ENCODE peak calls at places on chromosomes 1 and 21, in five cellular contexts. J, Y, C, O and X are unnamed samples. For H3K9me3, the result is how much of the 10 kb centered on the place peaks cover.

GRCh38 chr1:37945743-37946702 is 830 bp downstream of the INPP5B start:
- DNase-seq in J (peak), Y (no peak), C (no peak), O (no peak), X (no peak)

GRCh38 chr1:66315675-66316074 is 218.3 kb upstream of the SGIP1 start:
- DNase-seq in J (peak), Y (no peak), C (no peak), O (no peak), X (no peak)

GRCh38 chr1:198788561-198789064 is 149.8 kb downstream of the PTPRC start:
- DNase-seq in J (peak), Y (peak), C (peak), O (no peak), X (no peak)

GRCh38 chr1:205237526-205238484 is 10.1 kb downstream of the TMCC2 start:
- DNase-seq in J (no peak), Y (no peak), C (no peak), O (no peak), X (no peak)

GRCh38 chr1:11526071-11526895 is 47.3 kb downstream of the DISP3 start:
- DNase-seq in J (no peak), Y (no peak), C (no peak), O (no peak), X (no peak)

GRCh38 chr1:55051169-55051568 is 11.8 kb downstream of the PCSK9 start:
- DNase-seq in J (no peak), Y (no peak), C (no peak), O (no peak), X (no peak)

GRCh38 chr1:6438047-6438525 is 13.5 kb downstream of the ESPN start:
- DNase-seq in J (peak), Y (peak), C (peak), O (peak), X (peak)

GRCh38 chr1:97925161-97925560 is 4.3 kb upstream of the DPYD start:
- DNase-seq in J (no peak), Y (no peak), C (no peak), O (no peak), X (no peak)

GRCh38 chr1:114345930-114346479 is 165.0 kb downstream of the TRIM33 start:
- DNase-seq in J (peak), Y (peak), C (no peak), O (no peak), X (no peak)

GRCh38 chr21:43754948-43755781 is 20.9 kb downstream of the CSTB start:
- DNase-seq in J (no peak), Y (peak), C (no peak), O (no peak), X (no peak)

GRCh38 chr1:35032384-35032739 is 617 bp upstream of the ZMYM6 start:
- DNase-seq in J (no peak), Y (no peak), C (no peak), O (no peak), X (no peak)

GRCh38 chr1:171107257-171107940 is 16.7 kb downstream of the FMO3 start:
- DNase-seq in J (no peak), Y (no peak), C (no peak), O (no peak), X (no peak)

GRCh38 chr1:28755701-28756100 is 19.0 kb downstream of the YTHDF2 start:
- DNase-seq in J (no peak), Y (no peak), C (no peak), O (no peak), X (no peak)

GRCh38 chr1:91685994-91686393 is 185.3 kb downstream of the CDC7 start:
- DNase-seq in J (no peak), Y (no peak), C (no peak), O (no peak), X (no peak)

GRCh38 chr1:46812996-46813857 is 14.4 kb downstream of the CYP4B1 start:
- DNase-seq in J (no peak), Y (no peak), C (no peak), O (no peak), X (no peak)

GRCh38 chr1:245500546-245500945 is 345.8 kb downstream of the KIF26B start:
- DNase-seq in J (no peak), Y (no peak), C (no peak), O (no peak), X (no peak)

GRCh38 chr1:17671314-17671705 is 83.8 kb upstream of the ACTL8 start:
- DNase-seq in J (no peak), Y (no peak), C (no peak), O (no peak), X (no peak)

GRCh38 chr1:239922778-239923522 is 168.7 kb upstream of the FMN2 start:
- DNase-seq in J (no peak), Y (no peak), C (no peak), O (no peak), X (no peak)

GRCh38 chr21:21165063-21165645 is 166.9 kb downstream of the NCAM2 start:
- DNase-seq in J (no peak), Y (peak), C (no peak), O (no peak), X (no peak)

GRCh38 chr1:30284728-30285460 is 438.5 kb downstream of the MATN1 start:
- DNase-seq in J (no peak), Y (no peak), C (no peak), O (no peak), X (no peak)

GRCh38 chr1:64199154-64199553 is 4.3 kb upstream of the UBE2U start:
- DNase-seq in J (no peak), Y (no peak), C (no peak), O (no peak), X (no peak)

GRCh38 chr1:247037483-247038320 is 29.8 kb upstream of the ZNF695 start:
- DNase-seq in J (no peak), Y (no peak), C (no peak), O (no peak), X (no peak)
- H3K9me3 ChIP-seq in J (half or more), Y (under half), C (under half), O (half or more), X (under half)

GRCh38 chr1:206568779-206569352 is 43.4 kb downstream of the EIF2D start:
- DNase-seq in J (no peak), Y (no peak), C (no peak), O (no peak), X (no peak)

GRCh38 chr1:206566976-206567375 is 45.3 kb downstream of the EIF2D start:
- DNase-seq in J (no peak), Y (no peak), C (no peak), O (no peak), X (no peak)

GRCh38 chr1:206568256-206568655 is 44.0 kb downstream of the EIF2D start:
- DNase-seq in J (no peak), Y (no peak), C (peak), O (no peak), X (no peak)

GRCh38 chr1:206563367-206563953 is 48.8 kb downstream of the EIF2D start:
- DNase-seq in J (no peak), Y (no peak), C (no peak), O (no peak), X (no peak)

GRCh38 chr1:206565973-206566372 is 46.3 kb downstream of the EIF2D start:
- DNase-seq in J (no peak), Y (no peak), C (no peak), O (no peak), X (no peak)
- H3K9me3 ChIP-seq in J (under half), Y (under half), C (under half), O (under half), X (under half)

DNA sequence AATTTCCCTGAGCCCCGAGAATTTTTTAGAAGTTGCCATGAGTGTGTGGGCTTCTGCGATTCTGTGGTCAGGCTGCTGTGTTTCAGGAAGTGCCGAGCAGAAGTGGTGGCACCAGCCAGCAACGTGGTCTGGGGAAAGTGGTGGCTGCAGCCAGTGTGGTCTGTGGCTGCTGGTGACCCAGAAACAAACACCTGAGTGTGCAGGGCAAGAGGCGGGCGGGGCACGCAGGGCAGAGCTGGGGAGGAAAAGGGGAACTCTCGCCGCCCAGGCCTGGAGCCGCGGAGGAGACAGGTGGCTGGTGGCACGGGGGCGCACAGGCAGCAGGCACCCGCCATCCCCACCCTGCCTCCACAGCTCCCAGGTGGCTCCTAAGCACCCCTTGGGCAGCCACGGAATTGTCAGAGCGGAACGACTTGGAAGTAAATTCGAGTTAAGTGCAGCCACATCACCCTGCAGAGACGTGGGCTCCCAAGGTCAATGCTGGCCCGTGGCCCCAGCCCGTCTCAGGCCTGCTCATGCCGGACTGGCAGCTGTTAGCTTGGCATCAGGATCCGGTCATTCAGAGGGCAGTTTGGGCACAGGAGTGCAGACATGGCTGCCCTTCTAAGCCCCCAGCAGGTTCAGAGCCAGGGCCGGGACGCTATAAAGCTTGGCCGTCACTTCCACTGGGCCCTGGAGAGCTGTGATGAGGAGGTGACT is 25.1 kb downstream of the PRDM16 start:
- DNase-seq in J (no peak), Y (no peak), C (no peak), O (no peak), X (no peak)
- H3K9me3 ChIP-seq in J (under half), Y (under half), C (under half), O (under half), X (under half)

GRCh38 chr1:152367436-152367835 is 7.6 kb upstream of the FLG2 start:
- DNase-seq in J (no peak), Y (no peak), C (no peak), O (no peak), X (no peak)
- H3K9me3 ChIP-seq in J (under half), Y (under half), C (under half), O (under half), X (under half)

DNA sequence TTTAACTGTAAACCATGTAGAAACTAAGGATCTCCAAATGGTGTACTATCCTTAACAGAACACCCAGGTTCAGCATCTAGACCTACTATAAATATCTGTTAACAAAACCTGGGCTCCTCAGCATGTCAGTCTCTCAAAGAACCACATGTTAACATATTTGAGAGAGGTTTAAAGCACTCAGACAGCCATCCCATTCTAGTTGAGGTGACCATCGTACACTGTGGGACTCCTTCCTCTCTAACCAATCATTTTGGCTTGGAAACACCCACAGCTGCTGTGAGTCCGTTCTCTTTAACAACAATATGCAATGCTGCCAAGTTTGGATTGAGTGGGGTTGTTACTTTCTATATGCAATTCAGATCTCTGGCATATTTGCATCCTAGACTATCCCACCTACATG is 105.8 kb downstream of the MRPL39 start:
- DNase-seq in J (no peak), Y (no peak), C (no peak), O (no peak), X (no peak)
- H3K9me3 ChIP-seq in J (under half), Y (under half), C (under half), O (under half), X (under half)

DNA sequence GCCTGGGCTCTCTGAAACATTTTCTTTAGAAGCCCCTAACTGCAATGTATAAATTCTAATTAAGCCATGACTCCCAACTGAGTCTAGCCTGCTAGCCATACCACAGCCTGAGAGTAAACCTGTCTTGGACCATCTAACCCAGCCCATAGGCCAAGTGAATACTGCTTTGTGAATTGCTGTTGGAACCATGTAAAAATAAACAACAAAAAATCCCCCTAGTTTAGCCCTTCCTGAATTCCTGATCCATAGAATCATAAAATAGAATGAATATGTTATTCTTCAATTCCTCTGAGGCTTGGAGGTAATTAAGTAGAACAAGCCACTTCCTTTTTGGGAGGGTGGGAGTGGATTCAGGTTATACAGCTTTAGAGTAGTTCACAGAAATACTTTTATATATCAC is 1496.4 kb downstream of the MRPL39 start:
- DNase-seq in J (no peak), Y (no peak), C (no peak), O (no peak), X (no peak)
- H3K9me3 ChIP-seq in J (under half), Y (under half), C (under half), O (under half), X (under half)

DNA sequence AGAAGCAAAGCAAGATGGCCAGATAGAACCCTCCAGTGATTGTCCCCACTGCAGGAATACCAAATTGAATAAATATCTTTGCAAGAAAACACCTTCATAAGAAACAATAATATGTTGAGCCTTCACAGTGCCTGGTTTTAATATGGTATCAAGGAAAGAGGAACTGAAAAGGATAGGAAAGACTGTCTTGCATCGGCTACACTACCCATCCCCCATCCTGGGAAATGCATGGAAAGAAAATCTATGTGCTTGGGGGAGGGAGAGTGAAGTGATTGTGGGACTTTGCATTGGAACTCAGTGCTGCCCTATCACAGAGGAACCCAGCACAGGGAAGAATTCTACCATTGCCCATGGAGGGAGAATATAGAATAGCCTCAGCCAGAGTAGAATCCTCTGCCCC is 28.6 kb upstream of the AK5 start:
- DNase-seq in J (no peak), Y (no peak), C (no peak), O (no peak), X (no peak)
- H3K9me3 ChIP-seq in J (under half), Y (under half), C (under half), O (under half), X (under half)

DNA sequence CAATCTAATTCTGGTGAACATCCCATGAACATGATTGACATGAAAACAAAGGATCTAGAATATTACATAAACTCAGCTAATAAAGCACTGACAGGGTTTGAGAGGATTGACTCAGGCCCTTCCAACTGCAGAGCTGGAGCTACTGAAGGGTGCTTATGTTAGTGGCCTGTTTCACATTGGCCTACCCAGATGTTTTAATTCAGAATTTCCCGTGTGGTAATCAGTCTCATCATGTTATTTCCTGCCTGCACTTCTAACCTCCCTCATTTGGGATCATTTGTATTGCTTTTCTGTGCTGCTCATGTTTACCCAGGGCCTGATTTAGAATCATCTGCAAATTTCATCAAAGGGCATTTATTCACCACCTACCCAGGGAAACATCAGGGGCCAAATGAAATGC is 270.3 kb downstream of the PLPP3 start:
- DNase-seq in J (no peak), Y (no peak), C (no peak), O (no peak), X (no peak)
- H3K9me3 ChIP-seq in J (under half), Y (under half), C (under half), O (under half), X (under half)

DNA sequence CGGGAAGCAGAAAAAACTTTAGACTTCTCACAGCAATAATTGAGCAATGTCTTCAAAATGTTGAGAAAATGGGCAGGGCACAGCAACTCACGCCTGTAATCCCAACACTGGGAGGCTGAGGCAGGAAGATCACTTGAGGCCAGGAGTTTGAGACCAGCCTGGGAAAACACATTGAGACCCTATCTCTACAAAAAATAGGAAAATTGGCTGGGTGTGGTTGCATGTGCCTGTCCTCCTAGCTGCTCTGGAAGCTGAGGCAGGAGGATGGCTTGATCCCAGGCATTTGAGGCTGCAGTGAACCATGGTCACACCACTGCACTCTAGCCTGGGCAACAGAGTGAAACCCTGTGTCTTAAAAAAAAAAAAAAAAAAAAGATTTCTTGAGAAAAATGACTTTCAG is 7.8 kb upstream of the ZFP69 start:
- DNase-seq in J (no peak), Y (no peak), C (no peak), O (no peak), X (no peak)
- H3K9me3 ChIP-seq in J (under half), Y (under half), C (half or more), O (half or more), X (under half)

DNA sequence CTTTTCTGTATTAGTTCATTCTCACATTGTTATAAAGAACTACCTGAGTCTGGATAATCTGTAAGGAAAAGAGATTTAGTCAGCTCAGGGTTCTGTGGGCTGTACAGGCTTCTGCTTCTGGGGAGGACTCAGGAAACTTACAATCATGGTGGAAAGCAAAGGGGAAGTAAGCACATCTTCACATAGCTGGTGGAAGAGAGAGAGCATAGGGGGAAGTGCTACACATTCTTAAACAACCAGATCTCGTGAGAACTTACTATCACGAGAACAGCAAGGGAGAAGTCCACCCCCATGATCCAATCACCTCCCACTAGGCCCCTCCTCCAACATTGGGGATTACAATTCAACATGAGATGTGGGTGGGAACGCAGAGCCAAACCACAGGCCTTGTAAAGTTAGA is 37.9 kb upstream of the AHCTF1 start:
- DNase-seq in J (no peak), Y (no peak), C (no peak), O (no peak), X (no peak)
- H3K9me3 ChIP-seq in J (under half), Y (under half), C (under half), O (under half), X (under half)